ENCODE peak calls at places on chromosomes 4 and X, in six cellular contexts. N, Q, H, E, L and C are unnamed samples.

GRCh38 chrX:95536111-95536510 is 1148.5 kb upstream of the DIAPH2 start:
- ATAC-seq in H (no peak), L (no peak), N (no peak), E (no peak), Q (no peak), C (no peak)

GRCh38 chr4:103092245-103092644 is 7.4 kb downstream of the BDH2 start:
- ATAC-seq in N (no peak), H (no peak), E (peak; percentile 59), Q (no peak), L (no peak), C (no peak)

GRCh38 chr4:151331276-151332042 is 6.1 kb upstream of the SH3D19 start:
- ATAC-seq in H (no peak), Q (no peak), N (no peak), E (no peak), L (peak; percentile 31), C (no peak)

GRCh38 chrX:154401045-154401799 is 3.0 kb downstream of the RPL10 start:
- ATAC-seq in Q (peak; percentile 55), L (peak; percentile 42), H (peak; percentile 10), N (no peak), E (peak; percentile 1), C (no peak)

GRCh38 chrX:39874202-39874816 is 223.4 kb downstream of the BCOR start:
- ATAC-seq in H (no peak), L (no peak), N (no peak), E (peak; percentile 92), Q (no peak), C (no peak)

GRCh38 chr4:4327652-4328121 is 37.6 kb downstream of the ZBTB49 start:
- ATAC-seq in H (peak; percentile 47), L (peak; percentile 97), E (peak; percentile 74), Q (peak; percentile 93), N (peak; percentile 11), C (no peak)

GRCh38 chrX:39818071-39818470 is 279.7 kb downstream of the BCOR start:
- ATAC-seq in L (no peak), H (no peak), E (no peak), N (no peak), Q (no peak), C (no peak)

GRCh38 chr4:76055005-76055404 is 19.1 kb upstream of the CXCL11 start:
- ATAC-seq in E (peak; percentile 98), Q (no peak), H (no peak), L (no peak), N (no peak), C (no peak)

GRCh38 chr4:80229128-80229527 is 31.8 kb downstream of the PRDM8 start:
- ATAC-seq in L (no peak), H (no peak), E (peak; percentile 68), N (no peak), Q (no peak), C (no peak)

GRCh38 chrX:32448945-32449344 is 762.4 kb downstream of the DMD start:
- ATAC-seq in L (no peak), N (no peak), Q (no peak), H (no peak), E (peak; percentile 79), C (no peak)

GRCh38 chr4:5998333-5998936 is 19.8 kb downstream of the C4orf50 start:
- ATAC-seq in H (peak; percentile 86), Q (peak; percentile 93), E (peak; percentile 94), N (peak; percentile 78), L (peak; percentile 91), C (no peak)

GRCh38 chrX:136387951-136388502 is 87.3 kb downstream of the ADGRG4 start:
- ATAC-seq in L (no peak), N (no peak), H (no peak), Q (no peak), E (no peak), C (no peak)

GRCh38 chr4:15936495-15936894 is 2.0 kb downstream of the FGFBP1 start:
- ATAC-seq in L (no peak), Q (no peak), N (no peak), H (no peak), E (no peak), C (no peak)

GRCh38 chr4:126898815-126899214 is 733.9 kb upstream of the INTU start:
- ATAC-seq in L (no peak), E (no peak), N (no peak), H (no peak), Q (no peak), C (no peak)

GRCh38 chrX:79243691-79244090 is 99.2 kb downstream of the GPR174 start:
- ATAC-seq in Q (no peak), L (no peak), N (no peak), E (no peak), H (no peak), C (no peak)

GRCh38 chrX:153885968-153886903 is at the start of gene L1CAM:
- ATAC-seq in H (peak; percentile 32), N (no peak), Q (peak; percentile 71), L (no peak), E (no peak), C (peak; percentile 16)

GRCh38 chrX:138748480-138748879 is 37.0 kb upstream of the FGF13 start:
- ATAC-seq in N (no peak), H (no peak), E (peak; percentile 64), L (no peak), Q (peak; percentile 75), C (no peak)

GRCh38 chr4:152109585-152110509 is 349.0 kb upstream of the GATB start:
- ATAC-seq in N (no peak), E (no peak), L (no peak), H (no peak), Q (no peak), C (no peak)

GRCh38 chr4:53640576-53641459 is 49.5 kb upstream of the LNX1 start:
- ATAC-seq in L (no peak), Q (no peak), E (peak; percentile 89), H (no peak), N (peak; percentile 35), C (no peak)

GRCh38 chr4:188534917-188535316 is 395.7 kb downstream of the TRIML1 start:
- ATAC-seq in Q (no peak), H (no peak), L (peak; percentile 96), E (no peak), N (no peak), C (no peak)

GRCh38 chr4:82715731-82716617 is 82.6 kb downstream of the SCD5 start:
- ATAC-seq in E (no peak), L (peak; percentile 64), Q (no peak), N (peak; percentile 38), H (peak; percentile 47), C (peak; percentile 68)

GRCh38 chrX:151919610-151920009 is 6.9 kb downstream of the MAGEA4 start:
- ATAC-seq in E (no peak), H (no peak), Q (no peak), L (no peak), N (no peak), C (no peak)

GRCh38 chrX:9807355-9808182 is 21.3 kb downstream of the SHROOM2 start:
- ATAC-seq in Q (no peak), E (no peak), L (peak; percentile 80), H (no peak), N (no peak), C (no peak)

GRCh38 chr4:24105183-24106039 is 215.6 kb upstream of the PPARGC1A start:
- ATAC-seq in N (peak; percentile 68), E (no peak), H (peak; percentile 73), L (no peak), Q (no peak), C (peak; percentile 82)

GRCh38 chr4:154719087-154719486 is 24.7 kb upstream of the LRAT start:
- ATAC-seq in L (no peak), N (no peak), H (no peak), Q (no peak), E (no peak), C (no peak)

GRCh38 chrX:64186974-64187761 is 18.3 kb downstream of the AMER1 start:
- ATAC-seq in H (no peak), E (no peak), Q (no peak), N (no peak), L (no peak), C (no peak)

GRCh38 chr4:103853627-103854026 is 133.8 kb upstream of the TACR3 start:
- ATAC-seq in E (no peak), L (no peak), N (no peak), H (no peak), Q (no peak), C (no peak)

GRCh38 chr4:124330045-124330444 is 382.5 kb downstream of the ANKRD50 start:
- ATAC-seq in N (no peak), E (no peak), H (no peak), L (no peak), Q (no peak), C (no peak)

GRCh38 chr4:159142985-159143384 is 40.1 kb downstream of the RAPGEF2 start:
- ATAC-seq in N (no peak), L (no peak), Q (no peak), E (no peak), H (no peak), C (no peak)

GRCh38 chrX:39491548-39492297 is 606.0 kb downstream of the BCOR start:
- ATAC-seq in Q (peak; percentile 98), H (no peak), N (peak; percentile 34), E (peak; percentile 86), L (no peak), C (no peak)

GRCh38 chr4:76897522-76898384 is at the start of gene SOWAHB:
- ATAC-seq in N (peak; percentile 78), Q (no peak), H (peak; percentile 72), L (peak; percentile 66), E (peak; percentile 67), C (peak; percentile 53)

GRCh38 chrX:150574824-150575409 is 6.5 kb downstream of the MTM1 start:
- ATAC-seq in E (peak; percentile 69), N (no peak), H (no peak), L (no peak), Q (no peak), C (no peak)

GRCh38 chr4:118276551-118276950 is 76.3 kb downstream of the PRSS12 start:
- ATAC-seq in L (peak; percentile 21), H (no peak), N (no peak), E (no peak), Q (no peak), C (no peak)
- H3K27ac ChIP-seq in L (peak overlapping the region; percentile 77), H (no peak overlapping the region), N (no peak overlapping the region), E (no peak overlapping the region), Q (no peak overlapping the region), C (no peak overlapping the region)

DNA sequence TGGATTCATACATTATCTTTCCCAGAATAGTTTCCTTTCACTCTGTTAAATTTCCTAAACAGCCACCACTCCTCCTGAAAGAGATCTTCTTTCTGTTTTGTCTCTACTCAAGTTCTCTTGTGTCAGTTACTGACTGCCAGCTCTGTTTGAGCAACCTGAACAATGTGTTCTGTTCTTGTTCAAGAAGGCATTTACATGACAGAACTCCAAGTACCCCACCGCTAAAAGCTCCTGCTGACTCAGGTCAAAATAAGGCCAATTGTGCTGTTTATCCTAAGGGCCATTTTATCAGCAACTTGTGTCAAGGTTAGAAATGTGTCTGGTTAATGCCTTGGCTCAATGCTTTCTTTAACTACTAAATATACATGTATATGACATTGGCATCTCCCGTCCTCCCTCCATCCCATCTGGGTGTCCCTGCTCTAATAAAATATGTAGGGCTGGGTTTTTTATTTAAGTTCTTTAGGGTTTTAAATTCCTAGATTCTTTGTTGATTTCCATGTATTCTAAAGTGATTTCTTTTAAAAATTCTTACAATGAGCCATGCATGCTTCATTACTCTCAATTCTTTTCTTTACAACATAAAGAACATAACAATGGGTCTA is 144.3 kb upstream of the PAQR3 start:
- ATAC-seq in H (no peak), Q (no peak), N (no peak), L (no peak), E (no peak), C (peak; percentile 97)
- TF ChIP-seq EP300 in H (no peak), Q (no peak), N (no peak), L (no peak), E (no peak), C (peak; percentile 95)

GRCh38 chrX:129540725-129541184 is 696 bp downstream of the OCRL start:
- ATAC-seq in N (peak; percentile 83), E (peak; percentile 57), Q (peak; percentile 79), L (peak; percentile 84), H (peak; percentile 71), C (peak; percentile 63)
- H3K27ac ChIP-seq in N (peak overlapping the region; percentile 84), E (no peak overlapping the region), Q (peak overlapping the region; percentile 68), L (peak overlapping the region; percentile 84), H (peak overlapping the region; percentile 96), C (peak overlapping the region; percentile 91)

GRCh38 chrX:65534450-65535292 is at the start of gene LAS1L:
- ATAC-seq in Q (peak; percentile 100), L (peak; percentile 100), H (peak; percentile 99), E (peak; percentile 99), N (peak; percentile 100), C (peak; percentile 99)
- TF ChIP-seq EP300 in Q (peak; percentile 53), L (no peak), H (no peak), E (no peak), N (no peak), C (no peak)